ENCODE peak calls at places on chromosomes 6 and 20, in ten cellular contexts. G is GM23338, O is ovary, R is brain microvascular endothelial cell, T is dorsolateral prefrontal cortex, N is BJ, S is K562, J is Caco-2, F is BE2C, C is stomach. K is an unnamed sample.

GRCh38 chr6:132161283-132161682 is 210.1 kb upstream of the CCN2 start:
- DNase-seq in O (no peak), T (no peak), S (no peak), N (no peak), F (no peak), R (peak), C (no peak), G (peak), J (no peak), K (peak)

GRCh38 chr20:40525356-40525755 is 163.7 kb downstream of the MAFB start:
- DNase-seq in G (no peak), F (no peak), J (no peak), N (no peak), O (no peak), C (no peak), R (peak), S (no peak), T (no peak), K (no peak)

GRCh38 chr6:46421239-46421638 is 70.0 kb downstream of the RCAN2 start:
- DNase-seq in S (no peak), J (no peak), F (no peak), N (no peak), C (no peak), G (no peak), R (peak), O (no peak), T (no peak), K (no peak)

GRCh38 chr6:21836292-21836691 is 242.7 kb downstream of the SOX4 start:
- DNase-seq in C (no peak), S (no peak), F (no peak), R (no peak), J (no peak), T (no peak), N (peak), G (no peak), O (no peak), K (no peak)

GRCh38 chr6:71190809-71191208 is 97.8 kb upstream of the OGFRL1 start:
- DNase-seq in C (no peak), S (no peak), F (no peak), R (no peak), N (no peak), G (peak), J (no peak), T (no peak), O (no peak), K (peak)

GRCh38 chr6:4941782-4942672 is 61.8 kb downstream of the RPP40 start:
- DNase-seq in J (no peak), G (no peak), S (peak), F (no peak), O (no peak), T (no peak), N (peak), R (peak), C (no peak), K (peak)

GRCh38 chr20:62818592-62819493 is 2.0 kb downstream of the COL9A3 start:
- DNase-seq in G (no peak), C (peak), T (peak), F (peak), S (no peak), R (no peak), N (no peak), O (peak), J (no peak), K (peak)

GRCh38 chr6:17474289-17474688 is 80.9 kb downstream of the CAP2 start:
- DNase-seq in S (no peak), R (no peak), C (no peak), T (no peak), J (no peak), G (no peak), O (no peak), N (no peak), F (no peak), K (no peak)

GRCh38 chr6:154167163-154167562 is 128.1 kb downstream of the OPRM1 start:
- DNase-seq in S (no peak), J (no peak), R (no peak), O (no peak), N (no peak), T (no peak), G (no peak), C (no peak), F (no peak), K (no peak)

GRCh38 chr6:6556738-6557503 is 31.6 kb upstream of the LY86 start:
- DNase-seq in O (no peak), C (peak), F (peak), T (no peak), R (peak), G (peak), J (peak), S (peak), N (no peak), K (peak)

GRCh38 chr6:109000289-109000688 is 94.4 kb downstream of the SESN1 start:
- DNase-seq in J (no peak), O (no peak), T (no peak), C (no peak), S (no peak), G (no peak), R (no peak), F (no peak), N (no peak), K (no peak)

GRCh38 chr6:91653954-91654843 is 1067.3 kb upstream of the MAP3K7 start:
- DNase-seq in G (peak), O (no peak), C (no peak), S (no peak), J (no peak), T (no peak), N (no peak), R (no peak), F (no peak), K (no peak)

GRCh38 chr6:19835605-19836004 is 1.6 kb upstream of the ID4 start:
- DNase-seq in C (no peak), J (no peak), O (no peak), F (no peak), R (no peak), T (no peak), S (no peak), N (no peak), G (no peak), K (peak)

GRCh38 chr6:36904096-36904495 is 18.3 kb downstream of the C6orf89 start:
- DNase-seq in J (no peak), F (no peak), R (no peak), C (no peak), O (no peak), T (no peak), N (no peak), S (no peak), G (no peak), K (no peak)

DNA sequence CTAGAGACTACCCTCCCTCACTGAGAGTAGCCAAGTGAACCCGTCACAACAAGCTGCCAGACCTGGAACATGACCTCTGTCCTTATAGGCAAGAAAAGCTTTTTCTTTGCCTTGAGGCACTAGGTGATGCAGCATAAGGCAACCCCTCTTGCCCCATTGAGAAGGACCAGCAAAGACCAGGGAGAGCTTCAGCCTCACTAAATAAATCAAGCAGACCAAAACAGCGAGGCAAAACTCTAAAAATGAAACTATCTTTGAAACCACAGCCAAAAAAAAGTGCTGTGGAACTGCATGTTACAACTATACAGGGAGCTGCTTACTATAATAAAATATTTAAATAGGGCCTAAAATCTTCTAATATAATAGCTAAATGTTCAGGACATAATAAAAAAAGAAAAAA is 62.5 kb upstream of the FAM83B start:
- DNase-seq in O (no peak), R (no peak), J (no peak), F (no peak), G (no peak), N (no peak), S (no peak), T (no peak), C (no peak), K (no peak)
- H3K4me3 ChIP-seq in O (no peak), R (no peak), J (no peak), F (no peak), G (no peak), N (no peak), S (no peak), T (no peak), C (no peak), K (no peak)

GRCh38 chr6:155495011-155495768 is 39.6 kb upstream of the NOX3 start:
- DNase-seq in G (peak), N (peak), O (peak), C (no peak), F (peak), J (peak), S (no peak), R (peak), T (no peak), K (peak)
- TF ChIP-seq CTCF in G (peak), N (peak), O (peak), C (no peak), F (peak), J (peak), S (no peak), R (peak), T (peak), K (peak)

GRCh38 chr6:35025241-35026188 is 115.6 kb downstream of the TCP11 start:
- DNase-seq in G (peak), F (no peak), J (no peak), C (no peak), S (no peak), R (no peak), O (no peak), T (no peak), N (no peak), K (peak)

GRCh38 chr6:35024601-35025054 is 116.5 kb downstream of the TCP11 start:
- DNase-seq in J (peak), N (no peak), S (peak), C (peak), O (no peak), G (peak), R (peak), T (no peak), F (peak), K (peak)

GRCh38 chr6:35028781-35029180 is 112.4 kb downstream of the TCP11 start:
- DNase-seq in S (no peak), G (no peak), N (no peak), R (no peak), C (no peak), O (no peak), F (no peak), J (no peak), T (no peak), K (no peak)

GRCh38 chr6:35027807-35028206 is 113.3 kb downstream of the TCP11 start:
- DNase-seq in C (no peak), R (no peak), N (no peak), J (no peak), S (no peak), G (no peak), T (no peak), O (no peak), F (no peak), K (no peak)

DNA sequence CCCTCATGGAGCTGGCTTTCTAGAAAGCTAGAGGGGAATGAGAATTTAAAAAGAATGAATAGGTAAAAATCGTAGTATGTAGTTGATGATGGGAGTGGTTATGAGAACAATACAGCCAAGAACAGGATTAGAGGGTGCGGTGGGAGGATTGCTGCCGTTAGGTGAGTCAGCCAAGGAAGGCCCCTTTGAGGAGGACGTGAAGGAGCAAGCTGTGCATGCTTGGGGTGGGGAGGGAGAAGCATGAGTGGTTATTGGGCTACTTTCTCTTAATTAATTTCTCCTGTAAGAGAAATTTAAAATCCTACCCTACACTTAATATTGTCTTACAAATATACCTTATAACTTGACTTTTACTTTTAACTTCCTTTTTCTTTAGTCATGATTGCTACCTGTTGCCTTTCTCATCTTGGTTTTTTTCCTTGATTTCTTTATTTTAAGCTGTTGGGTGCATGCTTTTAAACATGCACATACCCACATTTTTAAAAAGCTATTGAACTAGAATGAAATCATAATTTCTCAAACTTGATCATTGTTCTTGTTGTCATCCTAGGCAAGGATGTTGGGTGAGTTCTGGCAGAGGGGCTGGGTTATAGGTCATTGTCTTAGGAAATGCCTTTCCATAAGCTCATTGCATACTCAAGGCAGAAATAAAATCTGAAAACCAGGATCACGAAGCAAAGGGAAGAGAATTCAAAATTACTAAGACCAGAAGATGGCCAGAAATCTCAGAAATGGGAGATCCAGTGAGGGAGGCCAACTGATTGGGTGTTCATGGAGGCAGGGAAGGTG is 114.5 kb downstream of the TCP11 start:
- DNase-seq in J (no peak), G (no peak), T (no peak), N (no peak), O (no peak), S (no peak), C (no peak), F (no peak), R (no peak), K (peak)
- H3K4me3 ChIP-seq in J (no peak), G (no peak), T (no peak), N (no peak), O (no peak), S (no peak), C (no peak), F (no peak), R (no peak), K (no peak)

DNA sequence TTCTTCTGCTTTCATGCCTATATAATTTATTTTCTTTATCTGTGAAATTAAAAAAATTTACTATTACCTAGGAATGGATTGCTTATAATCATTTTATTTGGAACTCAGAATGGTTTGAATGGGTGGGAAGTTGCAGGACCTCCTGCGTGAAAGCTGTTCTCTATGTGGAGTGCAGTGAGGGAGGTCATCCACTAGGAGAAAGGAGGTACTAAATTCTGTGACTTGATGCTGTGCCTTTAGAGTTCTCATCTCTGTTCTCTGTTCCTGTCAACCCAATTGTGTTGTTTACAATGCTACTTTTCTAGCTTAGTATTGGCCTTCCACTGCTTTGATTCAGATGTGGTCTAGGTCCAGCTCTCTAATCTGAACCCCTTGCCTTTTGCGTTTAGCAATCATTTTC is 65.0 kb upstream of the HIVEP1 start:
- DNase-seq in R (no peak), S (no peak), T (no peak), C (no peak), N (no peak), J (no peak), O (no peak), G (peak), F (no peak), K (no peak)
- TF ChIP-seq CTCF in R (peak), S (peak), T (no peak), C (no peak), N (peak), J (no peak), O (no peak), G (peak), F (peak), K (no peak)

K was measured in epithelial cell of esophagus.